ENCODE peak calls at places on chromosomes 11 and 22, in six cellular contexts. One of them, this sample, is unnamed.

GRCh38 chr22:49039625-49040024 is 788.0 kb downstream of the BRD1 start:
- DNase-seq in stimulated activated CD4-positive, alpha-beta T cell treated with anti-CD3 and anti-CD28 coated beads, Interleukin-2, amount 100 ng/mL, for 4 hours: no peak
- DNase-seq in GM12892: no peak
- DNase-seq in AG04449: no peak
- DNase-seq in stimulated activated CD8-positive, alpha-beta memory T cell treated with anti-CD3 and anti-CD28 coated beads, Interleukin-7, amount 100 ng/mL, for 1 hour: no peak
- DNase-seq in choroid plexus epithelial cell: no peak
- DNase-seq in this sample: no peak

GRCh38 chr22:25702046-25702445 is 39.9 kb upstream of the MYO18B start:
- DNase-seq in stimulated activated CD4-positive, alpha-beta T cell treated with anti-CD3 and anti-CD28 coated beads, Interleukin-2, amount 100 ng/mL, for 4 hours: no peak
- DNase-seq in GM12892: no peak
- DNase-seq in AG04449: no peak
- DNase-seq in stimulated activated CD8-positive, alpha-beta memory T cell treated with anti-CD3 and anti-CD28 coated beads, Interleukin-7, amount 100 ng/mL, for 1 hour: no peak
- DNase-seq in choroid plexus epithelial cell: peak
- DNase-seq in this sample: peak

GRCh38 chr11:91230647-91231046 is 994.0 kb upstream of the FAT3 start:
- DNase-seq in stimulated activated CD4-positive, alpha-beta T cell treated with anti-CD3 and anti-CD28 coated beads, Interleukin-2, amount 100 ng/mL, for 4 hours: no peak
- DNase-seq in GM12892: no peak
- DNase-seq in AG04449: no peak
- DNase-seq in stimulated activated CD8-positive, alpha-beta memory T cell treated with anti-CD3 and anti-CD28 coated beads, Interleukin-7, amount 100 ng/mL, for 1 hour: no peak
- DNase-seq in choroid plexus epithelial cell: no peak
- DNase-seq in this sample: peak

GRCh38 chr11:10354389-10354788 is 49.5 kb downstream of the ADM start:
- DNase-seq in stimulated activated CD4-positive, alpha-beta T cell treated with anti-CD3 and anti-CD28 coated beads, Interleukin-2, amount 100 ng/mL, for 4 hours: no peak
- DNase-seq in GM12892: no peak
- DNase-seq in AG04449: no peak
- DNase-seq in stimulated activated CD8-positive, alpha-beta memory T cell treated with anti-CD3 and anti-CD28 coated beads, Interleukin-7, amount 100 ng/mL, for 1 hour: no peak
- DNase-seq in choroid plexus epithelial cell: no peak
- DNase-seq in this sample: no peak

GRCh38 chr22:45911601-45912271 is 65.2 kb downstream of the WNT7B start:
- DNase-seq in stimulated activated CD4-positive, alpha-beta T cell treated with anti-CD3 and anti-CD28 coated beads, Interleukin-2, amount 100 ng/mL, for 4 hours: no peak
- DNase-seq in GM12892: no peak
- DNase-seq in AG04449: no peak
- DNase-seq in stimulated activated CD8-positive, alpha-beta memory T cell treated with anti-CD3 and anti-CD28 coated beads, Interleukin-7, amount 100 ng/mL, for 1 hour: no peak
- DNase-seq in choroid plexus epithelial cell: peak
- DNase-seq in this sample: peak

GRCh38 chr11:12841946-12842630 is 167.0 kb upstream of the RASSF10 start:
- DNase-seq in stimulated activated CD4-positive, alpha-beta T cell treated with anti-CD3 and anti-CD28 coated beads, Interleukin-2, amount 100 ng/mL, for 4 hours: no peak
- DNase-seq in GM12892: no peak
- DNase-seq in AG04449: no peak
- DNase-seq in stimulated activated CD8-positive, alpha-beta memory T cell treated with anti-CD3 and anti-CD28 coated beads, Interleukin-7, amount 100 ng/mL, for 1 hour: no peak
- DNase-seq in choroid plexus epithelial cell: peak
- DNase-seq in this sample: peak

GRCh38 chr22:19641254-19641982 is 72.9 kb upstream of the SEPTIN5 start:
- DNase-seq in stimulated activated CD4-positive, alpha-beta T cell treated with anti-CD3 and anti-CD28 coated beads, Interleukin-2, amount 100 ng/mL, for 4 hours: no peak
- DNase-seq in GM12892: no peak
- DNase-seq in AG04449: no peak
- DNase-seq in stimulated activated CD8-positive, alpha-beta memory T cell treated with anti-CD3 and anti-CD28 coated beads, Interleukin-7, amount 100 ng/mL, for 1 hour: no peak
- DNase-seq in choroid plexus epithelial cell: peak
- DNase-seq in this sample: peak

GRCh38 chr11:83156996-83157754 is at the start of gene PCF11:
- DNase-seq in stimulated activated CD4-positive, alpha-beta T cell treated with anti-CD3 and anti-CD28 coated beads, Interleukin-2, amount 100 ng/mL, for 4 hours: no peak
- DNase-seq in GM12892: no peak
- DNase-seq in AG04449: no peak
- DNase-seq in stimulated activated CD8-positive, alpha-beta memory T cell treated with anti-CD3 and anti-CD28 coated beads, Interleukin-7, amount 100 ng/mL, for 1 hour: peak
- DNase-seq in choroid plexus epithelial cell: no peak
- DNase-seq in this sample: no peak

GRCh38 chr11:1433568-1433967 is 43.8 kb downstream of the BRSK2 start:
- DNase-seq in stimulated activated CD4-positive, alpha-beta T cell treated with anti-CD3 and anti-CD28 coated beads, Interleukin-2, amount 100 ng/mL, for 4 hours: no peak
- DNase-seq in GM12892: no peak
- DNase-seq in AG04449: no peak
- DNase-seq in stimulated activated CD8-positive, alpha-beta memory T cell treated with anti-CD3 and anti-CD28 coated beads, Interleukin-7, amount 100 ng/mL, for 1 hour: no peak
- DNase-seq in choroid plexus epithelial cell: no peak
- DNase-seq in this sample: no peak

GRCh38 chr11:32267679-32268187 is 167.6 kb downstream of the WT1 start:
- DNase-seq in stimulated activated CD4-positive, alpha-beta T cell treated with anti-CD3 and anti-CD28 coated beads, Interleukin-2, amount 100 ng/mL, for 4 hours: no peak
- DNase-seq in GM12892: no peak
- DNase-seq in AG04449: no peak
- DNase-seq in stimulated activated CD8-positive, alpha-beta memory T cell treated with anti-CD3 and anti-CD28 coated beads, Interleukin-7, amount 100 ng/mL, for 1 hour: no peak
- DNase-seq in choroid plexus epithelial cell: no peak
- DNase-seq in this sample: no peak

GRCh38 chr11:1401656-1402221 is 12.0 kb downstream of the BRSK2 start:
- DNase-seq in stimulated activated CD4-positive, alpha-beta T cell treated with anti-CD3 and anti-CD28 coated beads, Interleukin-2, amount 100 ng/mL, for 4 hours: no peak
- DNase-seq in GM12892: peak
- DNase-seq in AG04449: no peak
- DNase-seq in stimulated activated CD8-positive, alpha-beta memory T cell treated with anti-CD3 and anti-CD28 coated beads, Interleukin-7, amount 100 ng/mL, for 1 hour: no peak
- DNase-seq in choroid plexus epithelial cell: peak
- DNase-seq in this sample: peak

This sample was measured in NCI-H2029.